ENCODE peak calls at places on chromosomes 1 and 21, in eight cellular contexts. One of them, this sample, is unnamed.

GRCh38 chr1:245225267-245225666 is 70.5 kb downstream of the KIF26B start:
- DNase-seq in ELR: no peak
- DNase-seq in aorta: no peak
- DNase-seq in hippocampal formation: no peak
- DNase-seq in left lung: no peak
- DNase-seq in Panc1: no peak
- DNase-seq in 8988T: no peak
- DNase-seq in K562: no peak
- DNase-seq in this sample: no peak

GRCh38 chr1:21742578-21742977 is 40.4 kb downstream of the USP48 start:
- DNase-seq in ELR: no peak
- DNase-seq in aorta: no peak
- DNase-seq in hippocampal formation: no peak
- DNase-seq in left lung: no peak
- DNase-seq in Panc1: no peak
- DNase-seq in 8988T: no peak
- DNase-seq in K562: no peak
- DNase-seq in this sample: no peak

GRCh38 chr1:78540056-78540455 is 49.3 kb downstream of the PTGFR start:
- DNase-seq in ELR: peak; percentile 28
- DNase-seq in aorta: no peak
- DNase-seq in hippocampal formation: no peak
- DNase-seq in left lung: no peak
- DNase-seq in Panc1: no peak
- DNase-seq in 8988T: no peak
- DNase-seq in K562: no peak
- DNase-seq in this sample: no peak

GRCh38 chr1:215992620-215993019 is 425.5 kb downstream of the KCTD3 start:
- DNase-seq in ELR: peak; percentile 53
- DNase-seq in aorta: no peak
- DNase-seq in hippocampal formation: no peak
- DNase-seq in left lung: no peak
- DNase-seq in Panc1: no peak
- DNase-seq in 8988T: no peak
- DNase-seq in K562: no peak
- DNase-seq in this sample: no peak

GRCh38 chr21:44085491-44086321 is 21.5 kb upstream of the PWP2 start:
- DNase-seq in ELR: no peak
- DNase-seq in aorta: no peak
- DNase-seq in hippocampal formation: peak; percentile 76
- DNase-seq in left lung: peak; percentile 28
- DNase-seq in Panc1: no peak
- DNase-seq in 8988T: no peak
- DNase-seq in K562: no peak
- DNase-seq in this sample: no peak

GRCh38 chr1:153649137-153649866 is 9.2 kb upstream of the SNAPIN start:
- DNase-seq in ELR: no peak
- DNase-seq in aorta: no peak
- DNase-seq in hippocampal formation: no peak
- DNase-seq in left lung: no peak
- DNase-seq in Panc1: no peak
- DNase-seq in 8988T: no peak
- DNase-seq in K562: peak; percentile 71
- DNase-seq in this sample: no peak

GRCh38 chr1:155226188-155226909 is 17.9 kb downstream of the MTX1 start:
- DNase-seq in ELR: peak; percentile 83
- DNase-seq in aorta: peak; percentile 86
- DNase-seq in hippocampal formation: peak; percentile 46
- DNase-seq in left lung: peak; percentile 90
- DNase-seq in Panc1: no peak
- DNase-seq in 8988T: no peak
- DNase-seq in K562: peak; percentile 91
- DNase-seq in this sample: no peak

GRCh38 chr1:7549693-7550161 is 221.4 kb upstream of the VAMP3 start:
- DNase-seq in ELR: no peak
- DNase-seq in aorta: peak; percentile 16
- DNase-seq in hippocampal formation: no peak
- DNase-seq in left lung: no peak
- DNase-seq in Panc1: no peak
- DNase-seq in 8988T: no peak
- DNase-seq in K562: no peak
- DNase-seq in this sample: peak; percentile 21

GRCh38 chr1:53732912-53733317 is 6.0 kb downstream of the GLIS1 start:
- DNase-seq in ELR: peak; percentile 96
- DNase-seq in aorta: no peak
- DNase-seq in hippocampal formation: no peak
- DNase-seq in left lung: no peak
- DNase-seq in Panc1: no peak
- DNase-seq in 8988T: no peak
- DNase-seq in K562: no peak
- DNase-seq in this sample: no peak

GRCh38 chr1:109880961-109881894 is 29.4 kb upstream of the CSF1 start:
- DNase-seq in ELR: no peak
- DNase-seq in aorta: no peak
- DNase-seq in hippocampal formation: no peak
- DNase-seq in left lung: no peak
- DNase-seq in Panc1: no peak
- DNase-seq in 8988T: no peak
- DNase-seq in K562: peak; percentile 87
- DNase-seq in this sample: no peak

GRCh38 chr1:240352769-240353168 is 259.2 kb downstream of the GREM2 start:
- DNase-seq in ELR: peak; percentile 87
- DNase-seq in aorta: no peak
- DNase-seq in hippocampal formation: no peak
- DNase-seq in left lung: no peak
- DNase-seq in Panc1: no peak
- DNase-seq in 8988T: no peak
- DNase-seq in K562: no peak
- DNase-seq in this sample: no peak

GRCh38 chr1:146007048-146007784 is 10.8 kb upstream of the TXNIP start:
- DNase-seq in ELR: peak; percentile 85
- DNase-seq in aorta: no peak
- DNase-seq in hippocampal formation: peak; percentile 30
- DNase-seq in left lung: no peak
- DNase-seq in Panc1: no peak
- DNase-seq in 8988T: peak; percentile 37
- DNase-seq in K562: peak; percentile 93
- DNase-seq in this sample: no peak

GRCh38 chr1:23957096-23957495 is 2.5 kb upstream of the PNRC2 start:
- DNase-seq in ELR: no peak
- DNase-seq in aorta: no peak
- DNase-seq in hippocampal formation: no peak
- DNase-seq in left lung: no peak
- DNase-seq in Panc1: no peak
- DNase-seq in 8988T: no peak
- DNase-seq in K562: no peak
- DNase-seq in this sample: peak; percentile 56

GRCh38 chr1:62613325-62613727 is 16.0 kb downstream of the ANGPTL3 start:
- DNase-seq in ELR: no peak
- DNase-seq in aorta: no peak
- DNase-seq in hippocampal formation: no peak
- DNase-seq in left lung: no peak
- DNase-seq in Panc1: no peak
- DNase-seq in 8988T: no peak
- DNase-seq in K562: no peak
- DNase-seq in this sample: no peak

GRCh38 chr1:92538413-92539061 is 51.8 kb upstream of the GFI1 start:
- DNase-seq in ELR: peak; percentile 74
- DNase-seq in aorta: no peak
- DNase-seq in hippocampal formation: no peak
- DNase-seq in left lung: no peak
- DNase-seq in Panc1: no peak
- DNase-seq in 8988T: no peak
- DNase-seq in K562: no peak
- DNase-seq in this sample: no peak

GRCh38 chr1:227357229-227358078 is 39.2 kb upstream of the CDC42BPA start:
- DNase-seq in ELR: peak; percentile 93
- DNase-seq in aorta: peak; percentile 72
- DNase-seq in hippocampal formation: no peak
- DNase-seq in left lung: no peak
- DNase-seq in Panc1: peak; percentile 39
- DNase-seq in 8988T: peak; percentile 45
- DNase-seq in K562: peak; percentile 96
- DNase-seq in this sample: peak; percentile 66

GRCh38 chr1:213385806-213386324 is 334.8 kb downstream of the RPS6KC1 start:
- DNase-seq in ELR: no peak
- DNase-seq in aorta: no peak
- DNase-seq in hippocampal formation: no peak
- DNase-seq in left lung: no peak
- DNase-seq in Panc1: no peak
- DNase-seq in 8988T: no peak
- DNase-seq in K562: no peak
- DNase-seq in this sample: no peak

GRCh38 chr21:41045534-41046268 is 122.3 kb upstream of the BACE2 start:
- DNase-seq in ELR: no peak
- DNase-seq in aorta: no peak
- DNase-seq in hippocampal formation: peak; percentile 7
- DNase-seq in left lung: no peak
- DNase-seq in Panc1: no peak
- DNase-seq in 8988T: no peak
- DNase-seq in K562: peak; percentile 5
- DNase-seq in this sample: no peak

GRCh38 chr21:45373991-45374816 is 30.8 kb upstream of the COL18A1 start:
- DNase-seq in ELR: no peak
- DNase-seq in aorta: peak; percentile 36
- DNase-seq in hippocampal formation: no peak
- DNase-seq in left lung: peak; percentile 41
- DNase-seq in Panc1: no peak
- DNase-seq in 8988T: no peak
- DNase-seq in K562: no peak
- DNase-seq in this sample: peak; percentile 46

GRCh38 chr1:169367096-169367685 is 406 bp downstream of the NME7 start:
- DNase-seq in ELR: no peak
- DNase-seq in aorta: no peak
- DNase-seq in hippocampal formation: no peak
- DNase-seq in left lung: no peak
- DNase-seq in Panc1: no peak
- DNase-seq in 8988T: no peak
- DNase-seq in K562: peak; percentile 34
- DNase-seq in this sample: no peak

GRCh38 chr1:222384536-222384935 is 163.4 kb downstream of the HHIPL2 start:
- DNase-seq in ELR: no peak
- DNase-seq in aorta: no peak
- DNase-seq in hippocampal formation: no peak
- DNase-seq in left lung: no peak
- DNase-seq in Panc1: no peak
- DNase-seq in 8988T: no peak
- DNase-seq in K562: no peak
- DNase-seq in this sample: no peak

GRCh38 chr1:70455291-70455690 is 44.2 kb downstream of the CTH start:
- DNase-seq in ELR: no peak
- DNase-seq in aorta: no peak
- DNase-seq in hippocampal formation: no peak
- DNase-seq in left lung: no peak
- DNase-seq in Panc1: no peak
- DNase-seq in 8988T: no peak
- DNase-seq in K562: no peak
- DNase-seq in this sample: no peak

GRCh38 chr1:206117151-206117948 is at the start of gene AVPR1B:
- DNase-seq in ELR: peak; percentile 42
- DNase-seq in aorta: peak; percentile 74
- DNase-seq in hippocampal formation: peak; percentile 12
- DNase-seq in left lung: peak; percentile 80
- DNase-seq in Panc1: no peak
- DNase-seq in 8988T: peak; percentile 57
- DNase-seq in K562: no peak
- DNase-seq in this sample: no peak

GRCh38 chr1:5994713-5995621 is 2.7 kb upstream of the NPHP4 start:
- DNase-seq in ELR: no peak
- DNase-seq in aorta: peak; percentile 56
- DNase-seq in hippocampal formation: no peak
- DNase-seq in left lung: peak; percentile 68
- DNase-seq in Panc1: no peak
- DNase-seq in 8988T: no peak
- DNase-seq in K562: no peak
- DNase-seq in this sample: peak; percentile 39

GRCh38 chr1:71593523-71593922 is 512.7 kb upstream of the ZRANB2 start:
- DNase-seq in ELR: peak; percentile 13
- DNase-seq in aorta: no peak
- DNase-seq in hippocampal formation: no peak
- DNase-seq in left lung: no peak
- DNase-seq in Panc1: no peak
- DNase-seq in 8988T: no peak
- DNase-seq in K562: no peak
- DNase-seq in this sample: no peak

GRCh38 chr1:1510912-1511532 is 940 bp upstream of the ATAD3A start:
- DNase-seq in ELR: peak; percentile 39
- DNase-seq in aorta: no peak
- DNase-seq in hippocampal formation: no peak
- DNase-seq in left lung: no peak
- DNase-seq in Panc1: no peak
- DNase-seq in 8988T: no peak
- DNase-seq in K562: peak; percentile 63
- DNase-seq in this sample: no peak

GRCh38 chr1:40758004-40758403 is 25.6 kb upstream of the KCNQ4 start:
- DNase-seq in ELR: no peak
- DNase-seq in aorta: no peak
- DNase-seq in hippocampal formation: no peak
- DNase-seq in left lung: no peak
- DNase-seq in Panc1: no peak
- DNase-seq in 8988T: no peak
- DNase-seq in K562: no peak
- DNase-seq in this sample: no peak

GRCh38 chr1:184811439-184812111 is 56.9 kb upstream of the EDEM3 start:
- DNase-seq in ELR: no peak
- DNase-seq in aorta: peak; percentile 81
- DNase-seq in hippocampal formation: no peak
- DNase-seq in left lung: no peak
- DNase-seq in Panc1: no peak
- DNase-seq in 8988T: no peak
- DNase-seq in K562: no peak
- DNase-seq in this sample: no peak

GRCh38 chr1:16386454-16387113 is 19.5 kb downstream of the SZRD1 start:
- DNase-seq in ELR: peak; percentile 65
- DNase-seq in aorta: no peak
- DNase-seq in hippocampal formation: no peak
- DNase-seq in left lung: no peak
- DNase-seq in Panc1: no peak
- DNase-seq in 8988T: no peak
- DNase-seq in K562: no peak
- DNase-seq in this sample: no peak

GRCh38 chr21:45788635-45789506 is 145.3 kb downstream of the PCBP3 start:
- DNase-seq in ELR: peak; percentile 13
- DNase-seq in aorta: no peak
- DNase-seq in hippocampal formation: no peak
- DNase-seq in left lung: no peak
- DNase-seq in Panc1: no peak
- DNase-seq in 8988T: no peak
- DNase-seq in K562: no peak
- DNase-seq in this sample: no peak

GRCh38 chr1:40880813-40881549 is 18.8 kb upstream of the CITED4 start:
- DNase-seq in ELR: no peak
- DNase-seq in aorta: no peak
- DNase-seq in hippocampal formation: no peak
- DNase-seq in left lung: no peak
- DNase-seq in Panc1: no peak
- DNase-seq in 8988T: no peak
- DNase-seq in K562: no peak
- DNase-seq in this sample: no peak

GRCh38 chr1:160704250-160704649 is 7.4 kb downstream of the CD48 start:
- DNase-seq in ELR: no peak
- DNase-seq in aorta: no peak
- DNase-seq in hippocampal formation: no peak
- DNase-seq in left lung: peak; percentile 69
- DNase-seq in Panc1: no peak
- DNase-seq in 8988T: no peak
- DNase-seq in K562: no peak
- DNase-seq in this sample: no peak

GRCh38 chr1:44108241-44108640 is 10.4 kb upstream of the KLF17 start:
- DNase-seq in ELR: peak; percentile 75
- DNase-seq in aorta: no peak
- DNase-seq in hippocampal formation: no peak
- DNase-seq in left lung: no peak
- DNase-seq in Panc1: no peak
- DNase-seq in 8988T: no peak
- DNase-seq in K562: no peak
- DNase-seq in this sample: no peak

GRCh38 chr21:17738171-17738953 is 80.8 kb downstream of the C21orf91 start:
- DNase-seq in ELR: no peak
- DNase-seq in aorta: peak; percentile 47
- DNase-seq in hippocampal formation: no peak
- DNase-seq in left lung: no peak
- DNase-seq in Panc1: no peak
- DNase-seq in 8988T: no peak
- DNase-seq in K562: no peak
- DNase-seq in this sample: no peak